ENCODE peak calls at places on chromosomes 16 and 17, in four cellular contexts. P is GM12878, B is K562, H is IMR-90. E is an unnamed sample.

GRCh38 chr16:74232831-74233465 is 63.7 kb upstream of the PSMD7 start:
- DNase-seq in P (no peak), H (no peak), B (no peak), E (no peak)

GRCh38 chr16:57809276-57809793 is 7.0 kb upstream of the KIFC3 start:
- DNase-seq in P (no peak), H (no peak), B (no peak), E (no peak)

GRCh38 chr16:51151951-51152663 is 1.0 kb upstream of the SALL1 start:
- DNase-seq in B (no peak), P (no peak), H (peak), E (no peak)

GRCh38 chr17:27939489-27940465 is 46.6 kb upstream of the LYRM9 start:
- DNase-seq in P (no peak), H (no peak), B (no peak), E (no peak)

GRCh38 chr16:84284168-84284722 is 10.4 kb upstream of the WFDC1 start:
- DNase-seq in H (no peak), P (no peak), B (peak), E (no peak)

GRCh38 chr16:50467559-50467942 is 80.6 kb upstream of the NKD1 start:
- DNase-seq in B (no peak), P (no peak), H (no peak), E (no peak)

GRCh38 chr17:7627250-7628121 is at the start of gene SAT2:
- DNase-seq in B (peak), H (peak), P (peak), E (peak)

GRCh38 chr17:67750067-67750466 is 32.3 kb downstream of the NOL11 start:
- DNase-seq in P (no peak), B (no peak), H (no peak), E (no peak)

GRCh38 chr17:38922538-38923291 is 2.7 kb upstream of the LASP1NB start:
- DNase-seq in P (no peak), B (peak), H (peak), E (peak)

GRCh38 chr17:79258843-79259242 is 184.2 kb downstream of the ENGASE start:
- DNase-seq in H (no peak), P (no peak), B (no peak), E (no peak)

GRCh38 chr16:70804153-70804728 is 3.3 kb upstream of the VAC14 start:
- DNase-seq in B (no peak), H (peak), P (no peak), E (peak)

GRCh38 chr17:45905812-45906211 is 11.5 kb downstream of the MAPT start:
- DNase-seq in B (no peak), H (no peak), P (no peak), E (no peak)
- TF ChIP-seq FOS in B (no peak), H (no peak), P (no peak), E (no peak)

DNA sequence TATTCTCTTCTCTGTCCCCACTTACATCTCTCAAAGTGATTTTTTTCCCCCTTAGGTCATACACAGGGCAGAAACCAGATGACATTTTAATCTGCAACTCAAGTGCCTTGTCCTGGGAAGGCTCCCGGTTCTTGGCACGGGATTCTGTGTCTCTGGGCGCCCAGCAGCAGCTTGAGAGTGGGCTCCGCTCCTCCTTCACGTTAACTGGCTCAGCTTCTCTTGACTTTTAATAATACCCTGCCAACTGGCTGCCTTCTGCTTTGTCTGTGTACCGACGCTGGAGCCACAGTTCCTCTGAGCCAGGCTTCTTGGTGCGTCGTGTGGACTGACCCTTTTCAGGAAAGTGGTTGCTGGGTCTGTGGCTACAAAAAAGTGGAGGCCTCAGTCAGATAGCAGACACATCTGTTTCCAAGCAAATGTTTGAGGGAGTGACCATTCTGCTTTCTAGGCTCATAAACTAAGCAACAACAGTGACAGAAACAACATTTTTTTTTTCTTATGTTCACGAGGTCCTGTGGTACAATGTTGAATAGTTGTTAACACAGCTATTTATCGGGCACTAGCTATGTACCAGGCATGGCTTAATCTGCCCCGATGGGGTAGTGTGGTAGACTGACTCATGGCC is 64.9 kb downstream of the IRF8 start:
- DNase-seq in B (no peak), H (no peak), P (no peak), E (no peak)
- TF ChIP-seq FOS in B (no peak), H (no peak), P (no peak), E (no peak)

DNA sequence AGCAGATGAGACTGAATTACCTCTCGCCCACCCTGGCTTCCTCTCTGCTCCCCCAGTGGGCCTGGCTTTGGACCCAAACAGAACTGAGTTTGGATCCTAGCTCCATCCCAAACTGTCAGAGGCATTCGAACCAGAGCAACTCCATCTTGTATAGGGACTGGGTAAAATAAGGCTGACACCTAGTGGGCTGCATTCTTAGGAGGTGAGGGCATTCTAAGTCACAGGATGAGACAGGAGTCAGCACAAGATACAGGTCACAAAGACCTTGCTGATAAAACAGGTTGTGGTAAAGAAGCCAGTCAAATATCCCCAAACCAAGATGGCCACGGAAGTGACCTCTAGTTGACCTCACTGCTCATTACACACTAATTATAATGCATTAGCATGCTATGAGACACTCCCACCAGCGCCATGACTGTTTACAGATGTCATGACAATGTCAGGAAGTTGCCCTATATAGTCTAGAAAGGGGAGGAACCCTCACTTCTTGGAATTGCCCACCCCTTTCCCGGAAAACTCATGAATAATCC is 44.4 kb downstream of the LYRM1 start:
- DNase-seq in H (peak), B (peak), P (no peak), E (peak)
- TF ChIP-seq FOS in H (no peak), B (no peak), P (no peak), E (no peak)

GRCh38 chr17:57257213-57257873 is 1.0 kb downstream of the MSI2 start:
- DNase-seq in B (peak), P (no peak), H (no peak), E (peak)
- TF ChIP-seq FOS in B (no peak), P (no peak), H (no peak), E (no peak)